ENCODE peak calls at places on chromosomes 5 and 9, in six cellular contexts. O is breast epithelium, P is spleen, H is right lobe of liver, R is tibial artery, Q is transverse colon. J is an unnamed sample. For H3K36me3, the result is how much of the 10 kb centered on the place peaks cover.

GRCh38 chr5:66367814-66368541 is 223.9 kb downstream of the SREK1 start:
- DNase-seq in R (no peak), O (no peak), H (no peak), Q (no peak), P (no peak), J (no peak)

GRCh38 chr5:38305148-38305547 is 46.8 kb downstream of the EGFLAM start:
- DNase-seq in H (no peak), O (no peak), R (no peak), Q (no peak), P (no peak), J (no peak)

GRCh38 chr5:19035816-19036215 is 952.2 kb downstream of the CDH18 start:
- DNase-seq in O (no peak), H (no peak), Q (no peak), R (no peak), P (no peak), J (no peak)

GRCh38 chr9:77648458-77649108 is 461 bp upstream of the GNA14 start:
- DNase-seq in R (peak), P (peak), O (peak), H (peak), Q (peak), J (peak)

GRCh38 chr5:32955814-32956213 is 244.7 kb downstream of the NPR3 start:
- DNase-seq in O (no peak), R (no peak), Q (no peak), H (no peak), P (no peak), J (no peak)

GRCh38 chr9:6383551-6384225 is 29.3 kb upstream of the UHRF2 start:
- DNase-seq in O (no peak), P (no peak), H (no peak), Q (no peak), R (no peak), J (no peak)

GRCh38 chr9:77375956-77376532 is 198.7 kb downstream of the VPS13A start:
- DNase-seq in P (no peak), H (no peak), R (no peak), Q (no peak), O (no peak), J (no peak)

GRCh38 chr5:118628672-118629354 is 359.5 kb downstream of the DTWD2 start:
- DNase-seq in R (no peak), Q (no peak), P (no peak), H (no peak), O (no peak), J (no peak)

GRCh38 chr9:4237748-4238511 is 61.9 kb downstream of the GLIS3 start:
- DNase-seq in H (no peak), Q (no peak), O (no peak), R (peak), P (no peak), J (no peak)

GRCh38 chr5:8842906-8843590 is 702.8 kb downstream of the SEMA5A start:
- DNase-seq in O (no peak), Q (no peak), P (no peak), R (no peak), H (peak), J (no peak)

GRCh38 chr5:174376056-174376455 is 330.6 kb downstream of the NSG2 start:
- DNase-seq in Q (no peak), R (no peak), O (no peak), H (no peak), P (no peak), J (no peak)

GRCh38 chr5:131786036-131786435 is 10.8 kb downstream of the FNIP1 start:
- DNase-seq in Q (no peak), R (no peak), P (no peak), H (no peak), O (no peak), J (no peak)

GRCh38 chr9:86795861-86796497 is 151.3 kb downstream of the GAS1 start:
- DNase-seq in Q (no peak), R (peak), H (no peak), P (no peak), O (no peak), J (no peak)

GRCh38 chr5:157130933-157131332 is 11.7 kb downstream of the MED7 start:
- DNase-seq in Q (no peak), H (no peak), O (no peak), R (no peak), P (no peak), J (no peak)

GRCh38 chr9:86046930-86047341 is 52.4 kb downstream of the GOLM1 start:
- DNase-seq in P (no peak), H (no peak), O (no peak), Q (no peak), R (no peak), J (no peak)

GRCh38 chr9:70590264-70590646 is 175.8 kb upstream of the KLF9 start:
- DNase-seq in R (no peak), H (no peak), P (no peak), O (no peak), Q (no peak), J (no peak)

GRCh38 chr5:94463739-94464138 is 154.7 kb downstream of the KIAA0825 start:
- DNase-seq in Q (no peak), O (no peak), H (no peak), P (no peak), R (no peak), J (no peak)

GRCh38 chr5:16178745-16179372 is 732 bp downstream of the MARCHF11 start:
- DNase-seq in R (no peak), Q (peak), H (peak), O (peak), P (peak), J (peak)

GRCh38 chr5:132016721-132017250 is 5.3 kb upstream of the ACSL6 start:
- DNase-seq in O (no peak), R (no peak), H (no peak), P (no peak), Q (peak), J (no peak)

GRCh38 chr5:147996379-147996778 is 67.4 kb upstream of the SPINK5 start:
- DNase-seq in P (no peak), H (no peak), O (no peak), R (no peak), Q (no peak), J (no peak)

GRCh38 chr5:172622091-172623046 is 18.7 kb upstream of the NEURL1B start:
- DNase-seq in R (no peak), O (peak), Q (peak), H (no peak), P (peak), J (no peak)

GRCh38 chr9:5843450-5844249 is 10.7 kb upstream of the ERMP1 start:
- DNase-seq in P (no peak), R (no peak), H (no peak), O (no peak), Q (no peak), J (no peak)

GRCh38 chr5:136028782-136029742 is at the start of gene TGFBI:
- DNase-seq in R (peak), Q (peak), O (no peak), P (peak), H (peak), J (peak)

GRCh38 chr9:76646249-76646648 is 118.0 kb upstream of the PCA3 start:
- DNase-seq in P (no peak), O (no peak), H (no peak), R (no peak), Q (peak), J (no peak)

GRCh38 chr5:109964136-109964535 is 274.4 kb downstream of the MAN2A1 start:
- DNase-seq in R (no peak), O (no peak), H (no peak), Q (no peak), P (no peak), J (no peak)

GRCh38 chr5:81397169-81397568 is 3.2 kb upstream of the ACOT12 start:
- DNase-seq in Q (no peak), O (no peak), H (peak), P (no peak), R (no peak), J (no peak)

GRCh38 chr5:130678637-130679036 is 486.4 kb downstream of the HINT1 start:
- DNase-seq in P (no peak), O (no peak), H (no peak), R (no peak), Q (no peak), J (no peak)

GRCh38 chr9:89940625-89941024 is 335.8 kb downstream of the GADD45G start:
- DNase-seq in R (no peak), H (no peak), O (no peak), P (no peak), Q (no peak), J (no peak)

GRCh38 chr9:102101723-102102122 is 363.3 kb upstream of the GRIN3A start:
- DNase-seq in O (no peak), H (no peak), P (no peak), Q (no peak), R (no peak), J (no peak)

GRCh38 chr5:14753292-14753691 is 88.8 kb downstream of the OTULIN start:
- DNase-seq in R (no peak), Q (no peak), O (no peak), P (no peak), H (no peak), J (no peak)

GRCh38 chr9:126833710-126834345 is 26.6 kb upstream of the ZBTB34 start:
- DNase-seq in R (no peak), H (no peak), Q (no peak), P (no peak), O (no peak), J (no peak)
- H3K27ac ChIP-seq in R (no peak), H (no peak), Q (no peak), P (no peak), O (no peak), J (no peak)

GRCh38 chr9:126813072-126813471 is 8.2 kb downstream of the ZBTB43 start:
- DNase-seq in R (no peak), P (no peak), O (no peak), H (no peak), Q (no peak), J (no peak)
- H3K36me3 ChIP-seq in R (half or more), P (under half), O (under half), H (under half), Q (under half), J (under half)

DNA sequence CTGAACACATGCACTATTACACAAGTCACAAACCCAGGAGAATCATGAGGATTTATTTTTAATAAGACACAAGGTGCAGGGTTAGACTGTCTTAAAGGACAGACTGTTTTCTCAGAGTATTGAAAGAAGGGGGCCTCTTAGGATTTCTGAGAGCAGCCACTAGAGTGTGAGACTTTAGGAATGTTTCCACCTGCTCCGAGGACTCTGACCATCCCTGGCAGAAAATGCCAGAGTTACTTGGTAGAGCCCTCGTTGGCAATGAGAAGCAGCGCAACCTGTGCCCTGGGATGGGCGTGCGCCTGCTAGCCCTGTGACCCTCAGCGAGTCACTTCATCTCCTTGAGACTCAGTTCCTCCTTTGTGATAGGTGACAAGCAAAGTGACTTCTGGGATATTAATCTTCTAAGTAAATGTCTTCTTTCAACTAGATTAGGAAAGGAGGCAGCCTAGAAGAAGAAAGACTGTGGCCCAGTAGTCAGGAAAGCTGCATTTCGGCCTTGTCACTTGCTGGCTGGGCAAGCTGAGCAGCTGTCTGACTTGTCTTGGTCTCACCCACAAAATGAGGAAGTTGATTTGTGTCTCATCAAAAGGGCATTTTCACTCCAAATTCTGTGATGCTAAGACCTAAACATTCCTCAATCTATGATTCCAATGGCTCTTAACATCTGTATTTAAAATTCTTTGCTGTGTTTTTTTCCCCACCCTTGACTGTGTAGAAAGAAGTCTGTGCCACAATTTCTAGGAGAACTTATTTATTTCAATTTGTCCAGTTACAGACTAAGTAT is 60.5 kb downstream of the PTCD2 start:
- DNase-seq in P (no peak), H (no peak), R (no peak), O (no peak), Q (no peak), J (no peak)
- H3K27ac ChIP-seq in P (no peak), H (no peak), R (peak), O (peak), Q (no peak), J (no peak)

GRCh38 chr9:133107961-133108793 is 12.9 kb downstream of the RALGDS start:
- DNase-seq in R (peak), Q (no peak), P (peak), H (peak), O (no peak), J (no peak)
- H3K36me3 ChIP-seq in R (half or more), Q (half or more), P (under half), H (under half), O (under half), J (under half)

GRCh38 chr5:95808686-95809413 is 13.7 kb downstream of the GLRX start:
- DNase-seq in H (peak), P (peak), R (peak), O (no peak), Q (peak), J (peak)

GRCh38 chr5:95815143-95815729 is 7.3 kb downstream of the GLRX start:
- DNase-seq in P (no peak), Q (no peak), O (no peak), H (no peak), R (no peak), J (no peak)

GRCh38 chr5:95809414-95809960 is 13.0 kb downstream of the GLRX start:
- DNase-seq in O (no peak), Q (peak), P (no peak), H (peak), R (no peak), J (no peak)

GRCh38 chr5:95810305-95811125 is 12.0 kb downstream of the GLRX start:
- DNase-seq in Q (no peak), H (no peak), P (no peak), O (no peak), R (no peak), J (no peak)

GRCh38 chr5:95812100-95812472 is 10.4 kb downstream of the GLRX start:
- DNase-seq in H (no peak), Q (no peak), O (no peak), P (no peak), R (no peak), J (no peak)
- H3K27ac ChIP-seq in H (no peak), Q (peak), O (peak), P (peak), R (no peak), J (no peak)

DNA sequence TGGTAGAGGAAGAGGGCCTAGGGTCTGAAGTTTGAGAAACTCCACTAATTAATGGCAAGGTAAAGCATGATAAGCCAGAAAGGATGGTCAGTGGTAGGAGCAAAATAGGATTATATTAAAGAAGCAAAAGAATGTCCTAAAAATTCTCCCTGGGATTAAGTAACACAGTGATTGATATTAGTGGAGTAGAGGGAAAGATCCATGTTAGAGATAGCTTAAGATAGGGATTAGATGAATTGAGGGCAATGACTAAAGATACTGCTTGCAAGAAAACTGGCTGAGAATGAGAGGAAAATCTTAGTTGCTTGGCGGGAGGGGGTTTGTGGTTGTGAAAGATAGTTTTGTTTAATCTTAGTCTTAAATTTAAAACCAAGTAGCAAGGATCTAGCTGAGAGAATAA is 255.6 kb downstream of the EPB41L4A start:
- DNase-seq in O (no peak), Q (no peak), R (no peak), H (no peak), P (no peak), J (no peak)
- H3K36me3 ChIP-seq in O (under half), Q (under half), R (half or more), H (under half), P (under half), J (under half)

GRCh38 chr5:74314906-74315305 is 325.6 kb downstream of the ENC1 start:
- DNase-seq in R (no peak), P (no peak), H (no peak), O (no peak), Q (no peak), J (no peak)

GRCh38 chr5:74312746-74313145 is 327.8 kb downstream of the ENC1 start:
- DNase-seq in P (no peak), Q (no peak), H (no peak), O (no peak), R (no peak), J (no peak)

GRCh38 chr5:74313896-74314295 is 326.6 kb downstream of the ENC1 start:
- DNase-seq in R (no peak), P (no peak), Q (no peak), H (no peak), O (no peak), J (no peak)

GRCh38 chr5:74318985-74319563 is 321.5 kb downstream of the ENC1 start:
- DNase-seq in H (no peak), R (no peak), Q (no peak), O (no peak), P (no peak), J (no peak)

DNA sequence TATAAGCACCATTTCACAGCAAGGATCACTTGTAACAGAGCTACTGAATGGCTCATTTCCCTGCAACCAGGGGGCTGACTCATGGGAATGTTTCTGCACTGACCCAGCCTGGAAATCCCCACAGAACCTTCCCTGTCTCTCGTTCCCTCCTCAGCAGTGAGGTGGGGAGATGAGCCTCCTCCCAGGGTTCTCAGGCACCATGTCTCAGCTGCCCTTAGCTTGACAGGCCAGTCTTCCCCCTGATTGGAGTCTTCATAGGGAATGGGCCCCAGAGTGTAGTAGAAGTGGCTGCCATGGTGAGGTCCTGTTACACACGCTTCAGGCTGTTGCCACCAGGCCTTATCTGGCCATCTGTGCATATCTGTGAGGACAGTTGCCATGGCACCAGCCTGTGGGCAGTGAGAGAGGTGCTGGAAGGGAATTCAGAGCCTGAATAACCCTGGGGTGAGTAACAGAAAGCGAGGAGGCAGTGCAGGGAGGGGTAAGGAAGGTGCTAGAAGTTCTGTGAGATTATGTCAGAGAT is 324.4 kb downstream of the ENC1 start:
- DNase-seq in R (peak), P (no peak), Q (no peak), O (peak), H (no peak), J (peak)
- H3K27ac ChIP-seq in R (peak), P (no peak), Q (no peak), O (peak), H (no peak), J (no peak)

GRCh38 chr9:113390192-113390960 is 10.7 kb downstream of the ALAD start:
- DNase-seq in Q (no peak), H (no peak), O (no peak), P (no peak), R (no peak), J (no peak)
- H3K36me3 ChIP-seq in Q (under half), H (under half), O (under half), P (under half), R (half or more), J (under half)

GRCh38 chr9:108094676-108094993 is 605.1 kb upstream of the KLF4 start:
- DNase-seq in Q (no peak), R (no peak), O (no peak), H (no peak), P (no peak), J (no peak)
- H3K27ac ChIP-seq in Q (peak), R (no peak), O (no peak), H (no peak), P (no peak), J (no peak)

DNA sequence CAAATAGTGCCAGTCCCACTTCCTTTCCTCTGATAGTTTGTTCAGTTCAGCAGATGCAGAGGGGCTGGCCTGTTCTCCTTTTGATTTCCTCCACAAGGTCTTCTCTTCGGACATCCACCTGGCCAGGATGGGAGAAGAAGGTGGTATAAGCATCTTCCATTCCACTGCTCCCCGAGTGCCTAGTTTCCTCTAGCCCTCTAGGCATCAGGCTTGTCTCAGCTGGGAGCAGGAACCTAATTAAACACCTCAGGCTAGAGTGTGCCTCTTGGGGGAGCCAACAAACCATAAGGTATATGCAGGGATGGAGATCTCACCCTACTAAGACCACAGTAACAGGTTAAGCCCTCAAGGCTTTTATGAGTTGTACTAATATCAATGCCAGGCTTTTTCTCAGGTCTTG is 835 bp upstream of the DND1 start:
- DNase-seq in R (no peak), Q (no peak), H (no peak), O (no peak), P (no peak), J (no peak)
- H3K36me3 ChIP-seq in R (half or more), Q (under half), H (half or more), O (under half), P (under half), J (under half)